ENCODE peak calls at places on chromosomes 7 and 10, in seven cellular contexts. Z is stomach, R is prostate gland, I is sigmoid colon, S is vagina, H is HCT116, N is breast epithelium. U is an unnamed sample.

GRCh38 chr7:158047386-158048059 is 540.1 kb downstream of the PTPRN2 start:
- DNase-seq in S (no peak), H (no peak), R (no peak), I (peak), Z (no peak), N (peak), U (peak)

GRCh38 chr7:19830604-19831003 is 57.2 kb upstream of the TMEM196 start:
- DNase-seq in N (no peak), I (no peak), S (no peak), H (no peak), Z (no peak), R (no peak), U (no peak)

GRCh38 chr10:128087884-128088695 is 38.1 kb downstream of the MKI67 start:
- DNase-seq in N (no peak), H (peak), S (no peak), R (no peak), I (no peak), Z (no peak), U (no peak)

GRCh38 chr10:69769395-69769989 is 32.2 kb upstream of the COL13A1 start:
- DNase-seq in Z (no peak), N (no peak), I (no peak), H (peak), S (no peak), R (no peak), U (no peak)

GRCh38 chr7:45182856-45183710 is 25.5 kb downstream of the RAMP3 start:
- DNase-seq in I (peak), N (peak), S (peak), Z (no peak), R (no peak), H (no peak), U (peak)

GRCh38 chr7:158094046-158094445 is 493.6 kb downstream of the PTPRN2 start:
- DNase-seq in Z (peak), S (no peak), N (no peak), R (no peak), H (no peak), I (peak), U (no peak)

GRCh38 chr7:122412886-122413285 is 108.3 kb upstream of the FEZF1 start:
- DNase-seq in H (no peak), Z (no peak), I (peak), S (no peak), N (no peak), R (no peak), U (no peak)

GRCh38 chr7:29285451-29285807 is 90.9 kb downstream of the CHN2 start:
- DNase-seq in S (no peak), Z (no peak), I (no peak), H (peak), R (no peak), N (no peak), U (no peak)

GRCh38 chr7:140003913-140004382 is 58.8 kb downstream of the PARP12 start:
- DNase-seq in S (no peak), N (no peak), R (no peak), Z (peak), I (no peak), H (peak), U (no peak)

GRCh38 chr10:123346581-123346980 is 192.4 kb downstream of the BUB3 start:
- DNase-seq in H (no peak), R (no peak), N (no peak), S (no peak), I (no peak), Z (no peak), U (no peak)

GRCh38 chr7:111089822-111090426 is 1.0 kb upstream of the LRRN3 start:
- DNase-seq in Z (no peak), R (no peak), H (peak), N (no peak), I (no peak), S (no peak), U (no peak)

GRCh38 chr7:79912213-79912633 is 222.4 kb upstream of the GNAI1 start:
- DNase-seq in I (no peak), S (no peak), N (no peak), Z (no peak), H (no peak), R (no peak), U (no peak)

GRCh38 chr10:91541481-91541880 is 91.4 kb downstream of the PPP1R3C start:
- DNase-seq in R (no peak), H (no peak), S (no peak), N (no peak), I (no peak), Z (no peak), U (no peak)

GRCh38 chr7:135186841-135187253 is 16.3 kb upstream of the CYREN start:
- DNase-seq in R (no peak), N (no peak), S (peak), H (no peak), I (no peak), Z (peak), U (peak)

GRCh38 chr10:69742356-69742695 is 59.4 kb upstream of the COL13A1 start:
- DNase-seq in I (no peak), H (no peak), R (no peak), Z (no peak), N (no peak), S (no peak), U (no peak)

GRCh38 chr10:70292016-70292415 is 8.2 kb upstream of the NPFFR1 start:
- DNase-seq in N (no peak), S (no peak), R (no peak), Z (no peak), I (no peak), H (no peak), U (no peak)

GRCh38 chr10:91758303-91759146 is 39.7 kb upstream of the TNKS2 start:
- DNase-seq in I (no peak), H (peak), S (no peak), N (no peak), Z (no peak), R (no peak), U (no peak)

GRCh38 chr7:157355784-157356511 is 19.1 kb downstream of the DNAJB6 start:
- DNase-seq in S (no peak), N (no peak), Z (peak), H (no peak), I (no peak), R (peak), U (peak)

GRCh38 chr10:12384906-12385305 is 35.6 kb downstream of the CAMK1D start:
- DNase-seq in H (no peak), R (no peak), I (no peak), Z (no peak), S (no peak), N (no peak), U (no peak)

GRCh38 chr7:87570178-87570577 is 30.5 kb downstream of the ABCB1 start:
- DNase-seq in Z (no peak), R (no peak), S (no peak), I (no peak), H (peak), N (no peak), U (no peak)

GRCh38 chr10:79404231-79404609 is 41.2 kb downstream of the ZCCHC24 start:
- DNase-seq in N (peak), Z (peak), I (peak), S (no peak), R (no peak), H (no peak), U (peak)

GRCh38 chr7:128799451-128799850 is 7.7 kb downstream of the CCDC136 start:
- DNase-seq in N (no peak), I (no peak), H (no peak), S (no peak), Z (no peak), R (no peak), U (no peak)

GRCh38 chr10:28181478-28182096 is 121.3 kb downstream of the MPP7 start:
- DNase-seq in N (no peak), H (no peak), R (no peak), S (no peak), Z (no peak), I (no peak), U (no peak)

GRCh38 chr7:48148311-48148710 is 22.9 kb upstream of the ABCA13 start:
- DNase-seq in I (no peak), H (no peak), Z (no peak), S (no peak), N (no peak), R (no peak), U (no peak)

GRCh38 chr10:119025776-119026175 is 3.7 kb upstream of the NANOS1 start:
- DNase-seq in Z (peak), R (no peak), I (no peak), N (no peak), S (no peak), H (no peak), U (no peak)

GRCh38 chr7:158858592-158859503 is 2.5 kb downstream of the DYNC2I1 start:
- DNase-seq in H (peak), N (no peak), Z (no peak), R (no peak), S (no peak), I (peak), U (no peak)

GRCh38 chr10:123009105-123009805 is 449 bp downstream of the ACADSB start:
- DNase-seq in I (peak), H (no peak), R (peak), N (no peak), S (peak), Z (peak), U (no peak)

GRCh38 chr10:124998624-124999291 is 56.8 kb downstream of the ZRANB1 start:
- DNase-seq in I (no peak), Z (no peak), S (no peak), R (no peak), H (no peak), N (no peak), U (peak)

GRCh38 chr10:130110236-130111114 is at the start of gene C10orf143:
- DNase-seq in R (peak), N (peak), S (peak), Z (peak), I (peak), H (peak), U (peak)
- TF ChIP-seq POLR2A in R (peak), N (peak), S (peak), Z (no peak), I (peak), H (peak), U (peak)

DNA sequence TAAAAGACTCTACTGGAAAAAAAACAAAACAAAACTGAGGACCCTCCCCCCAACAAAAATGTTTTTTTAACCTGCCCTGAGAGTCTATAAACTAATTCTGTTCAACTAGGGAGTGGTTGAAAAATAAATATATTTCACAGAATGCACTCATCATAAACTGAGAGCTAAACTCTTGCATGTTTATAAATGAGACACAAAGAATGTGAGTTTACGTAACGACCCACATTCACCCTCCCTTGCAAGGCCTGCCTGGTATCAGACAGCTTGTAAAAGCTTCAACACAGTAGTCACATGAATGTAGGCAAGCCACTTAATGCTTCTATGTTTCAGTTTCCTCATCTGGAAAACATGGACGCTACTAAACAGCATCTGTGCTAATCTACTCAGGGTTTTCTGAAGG is 50.3 kb downstream of the JAZF1 start:
- DNase-seq in Z (no peak), S (no peak), R (no peak), I (peak), N (no peak), H (no peak), U (no peak)
- TF ChIP-seq POLR2AphosphoS5 in Z (peak), S (no peak), R (peak), I (peak), N (no peak), H (no peak), U (no peak)

DNA sequence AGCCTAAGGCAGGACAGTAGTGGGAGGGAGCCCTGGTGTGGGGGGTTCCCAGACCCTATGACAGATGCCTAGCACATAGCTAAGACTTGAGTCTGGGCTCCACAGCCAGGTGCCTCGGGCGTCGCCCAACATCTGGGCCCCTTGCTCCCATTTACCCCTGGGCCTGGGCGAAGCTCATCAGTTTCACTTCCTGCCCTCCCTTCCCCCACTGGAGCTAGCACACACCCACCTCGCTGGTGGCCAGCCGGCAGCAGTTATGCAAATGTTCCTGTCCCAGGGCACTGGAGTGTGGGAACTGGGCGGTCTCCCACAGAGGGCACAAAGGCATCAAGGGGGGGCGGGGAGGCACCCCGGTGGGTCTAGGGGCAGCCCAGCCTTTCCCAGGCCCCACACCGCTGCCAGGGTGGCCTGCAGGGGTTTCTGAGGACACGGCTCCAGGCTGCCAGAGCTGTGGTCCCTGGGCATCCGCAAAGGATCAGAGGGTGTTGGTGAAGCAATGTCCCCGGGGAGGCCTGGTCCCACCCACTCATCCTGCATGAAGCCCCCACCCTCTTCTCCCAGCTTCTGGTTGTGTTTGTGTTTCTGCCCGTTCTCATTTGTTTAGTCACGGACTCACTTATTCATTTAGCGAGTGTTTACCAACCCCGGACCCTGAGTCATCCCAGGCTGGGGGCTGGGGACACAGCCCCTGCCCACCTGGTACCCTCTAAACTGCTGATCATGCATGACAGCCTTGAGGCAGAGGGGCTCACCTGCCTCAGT is 20.4 kb downstream of the SH2B2 start:
- DNase-seq in R (peak), N (no peak), Z (peak), H (no peak), S (no peak), I (no peak), U (no peak)
- TF ChIP-seq POLR2A in R (no peak), N (no peak), Z (no peak), H (no peak), S (no peak), I (no peak), U (no peak)

DNA sequence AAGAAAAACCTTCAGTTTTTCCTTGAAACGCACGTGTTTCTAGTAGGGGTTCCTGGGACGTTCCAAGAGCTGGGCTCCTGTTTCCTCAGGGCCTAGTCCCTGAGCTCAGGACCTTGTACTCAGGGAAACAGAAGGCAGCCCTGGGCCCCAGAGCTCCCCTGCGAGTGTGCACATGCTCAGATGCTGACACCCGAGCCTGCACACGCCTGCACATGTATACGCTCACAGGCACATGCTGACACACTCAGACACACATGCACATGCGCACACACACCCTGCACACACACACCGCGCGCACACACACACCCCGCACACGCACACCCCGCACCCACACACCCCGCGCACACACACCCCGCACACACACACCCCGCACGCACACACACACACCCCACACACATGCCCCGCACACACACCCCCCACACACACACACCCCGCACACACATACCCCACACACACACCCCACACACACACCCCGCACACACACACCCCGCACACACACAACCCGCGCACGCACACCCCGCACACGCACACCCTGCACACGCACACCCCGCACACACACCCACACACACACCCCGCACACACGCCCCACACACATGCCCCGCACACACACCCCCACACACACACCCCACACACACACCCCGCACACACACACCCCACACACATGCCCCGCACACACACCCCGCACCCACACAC is 52.2 kb downstream of the CALML3 start:
- DNase-seq in S (no peak), I (peak), N (no peak), R (no peak), Z (no peak), H (no peak), U (no peak)
- TF ChIP-seq POLR2AphosphoS5 in S (no peak), I (no peak), N (no peak), R (no peak), Z (no peak), H (no peak), U (no peak)

DNA sequence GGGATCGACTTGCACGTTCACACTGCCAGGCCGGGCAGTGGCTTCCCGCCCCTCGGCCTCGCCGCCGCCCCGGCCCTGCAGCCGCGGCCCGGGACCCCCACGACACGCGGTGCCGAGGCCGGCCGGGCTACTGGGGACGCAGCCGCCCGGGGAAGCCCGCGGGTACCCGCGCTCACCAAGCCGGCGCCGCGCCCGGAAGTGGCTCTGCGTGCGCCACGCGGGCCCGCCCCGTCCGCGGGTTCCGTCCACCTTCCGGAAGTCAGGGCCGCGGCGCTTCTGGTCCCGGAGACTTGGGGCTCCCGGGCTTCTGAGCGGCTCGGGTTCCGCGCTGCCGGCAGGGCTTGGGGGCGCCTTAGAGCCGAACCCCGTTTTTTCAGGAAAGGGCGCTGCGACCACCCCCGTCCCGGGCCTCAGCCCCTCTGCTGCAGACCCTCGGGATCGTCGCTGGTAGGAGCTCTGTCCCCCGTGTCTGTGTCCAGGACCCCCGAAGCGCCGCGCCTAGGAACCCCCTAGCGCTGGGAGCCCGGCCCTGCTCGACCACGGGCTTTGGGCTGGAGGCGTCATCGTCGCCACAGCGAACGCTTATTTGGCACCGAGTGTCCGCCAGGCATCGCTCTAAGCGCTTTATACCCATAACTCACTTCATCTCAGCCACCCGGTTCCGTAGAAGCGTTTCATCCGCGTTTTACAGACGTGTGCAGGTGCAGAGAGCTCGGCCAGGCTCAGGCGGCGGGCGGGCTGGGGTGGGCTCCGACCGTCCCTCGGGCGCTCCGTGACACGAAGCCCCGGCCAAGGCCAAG is at the start of gene PSMG3:
- DNase-seq in N (peak), I (peak), Z (peak), R (peak), H (peak), S (peak), U (peak)
- TF ChIP-seq POLR2A in N (peak), I (peak), Z (no peak), R (peak), H (peak), S (peak), U (no peak)

DNA sequence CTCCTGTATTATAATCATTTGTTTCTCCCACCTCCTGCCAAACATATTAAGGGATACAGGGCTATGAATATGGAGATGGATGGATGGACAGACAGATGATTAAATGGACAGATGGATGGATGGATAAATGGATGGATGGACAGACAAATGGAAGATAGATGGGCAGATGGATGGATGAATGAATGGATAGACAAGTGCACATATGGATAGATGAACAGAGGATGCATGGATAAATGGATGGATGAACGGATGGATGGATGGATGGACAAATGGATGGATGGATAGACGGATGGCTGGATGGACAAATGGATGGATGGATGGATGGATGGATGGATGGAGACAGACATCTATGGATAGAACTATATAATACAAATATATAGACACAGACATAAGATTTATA is 59.8 kb downstream of the EBF3 start:
- DNase-seq in I (no peak), Z (no peak), N (no peak), S (no peak), H (no peak), R (no peak), U (no peak)
- TF ChIP-seq POLR2AphosphoS5 in I (no peak), Z (no peak), N (no peak), S (no peak), H (no peak), R (no peak), U (no peak)

GRCh38 chr10:35642023-35642792 is at the start of gene FZD8:
- DNase-seq in S (peak), R (peak), Z (peak), I (peak), N (peak), H (peak), U (peak)
- TF ChIP-seq POLR2A in S (peak), R (peak), Z (no peak), I (peak), N (peak), H (no peak), U (peak)

DNA sequence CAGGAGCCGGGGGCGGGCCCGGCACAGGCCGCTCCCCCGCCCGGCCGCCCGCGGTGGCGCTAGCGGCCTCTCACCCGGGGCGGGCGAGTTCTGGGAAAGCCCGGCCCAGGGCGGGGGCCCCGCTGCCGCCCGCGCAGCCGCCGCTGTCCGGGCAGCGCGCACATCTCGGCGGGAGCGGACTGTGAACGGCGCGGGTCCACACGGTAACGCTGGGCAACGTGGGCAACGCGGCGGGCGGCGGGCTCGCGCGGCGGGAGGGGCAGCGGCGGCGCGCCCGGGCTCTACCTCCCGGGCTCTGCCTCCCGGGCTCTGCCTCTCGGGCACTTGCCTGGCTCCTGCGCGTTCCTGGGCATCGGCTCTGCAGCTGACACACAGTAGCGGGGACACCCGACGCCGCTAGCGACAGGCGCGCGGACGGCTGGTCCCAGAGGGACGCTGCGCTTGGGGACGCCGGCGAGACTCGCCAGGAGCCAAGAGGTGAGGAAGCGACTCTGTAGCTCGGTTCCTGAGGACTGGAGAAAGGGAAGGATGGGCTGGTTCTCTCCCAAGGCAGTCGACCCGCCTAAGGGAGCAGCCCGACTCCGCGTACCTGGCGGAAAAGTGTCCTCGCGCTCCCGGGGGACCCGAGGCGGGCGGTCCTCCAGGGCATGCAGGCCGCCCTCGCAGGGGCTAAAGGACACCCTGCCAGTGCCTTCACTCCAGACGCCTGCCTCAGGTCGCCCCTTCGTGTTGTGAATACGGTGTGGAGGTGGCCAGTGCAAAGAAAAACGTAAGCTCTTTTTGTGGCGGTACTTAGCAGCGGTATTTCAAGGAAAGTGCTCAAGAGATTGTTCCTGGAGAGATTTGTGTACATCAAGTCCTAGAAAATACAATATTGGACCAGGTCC is at the start of gene PLCE1:
- DNase-seq in I (peak), S (no peak), H (no peak), N (no peak), R (peak), Z (peak), U (no peak)
- TF ChIP-seq POLR2AphosphoS5 in I (peak), S (no peak), H (peak), N (no peak), R (no peak), Z (peak), U (no peak)

U was measured in suprapubic skin.